ENCODE peak calls at places on chromosomes 4 and X, in seven cellular contexts. R, Q, K, J, W, D and M are unnamed samples. For H3K36me3, the result is how much of the 10 kb centered on the place peaks cover.

GRCh38 chrX:151753313-151754041 is 18.9 kb downstream of the CNGA2 start:
- DNase-seq in R (peak), Q (peak), K (peak), J (peak), W (peak), D (no peak), M (peak)

GRCh38 chr4:107666134-107666533 is 53.9 kb downstream of the PAPSS1 start:
- DNase-seq in R (peak), Q (peak), K (no peak), J (no peak), W (no peak), D (peak), M (no peak)

GRCh38 chr4:152935138-152935537 is 985 bp upstream of the FHDC1 start:
- DNase-seq in R (peak), Q (no peak), K (no peak), J (no peak), W (no peak), D (no peak), M (peak)

GRCh38 chr4:128601992-128602695 is 207.4 kb upstream of the JADE1 start:
- DNase-seq in R (no peak), Q (no peak), K (peak), J (no peak), W (no peak), D (no peak), M (no peak)

GRCh38 chr4:158051401-158052235 is 121.2 kb downstream of the GASK1B start:
- DNase-seq in R (no peak), Q (no peak), K (no peak), J (peak), W (no peak), D (no peak), M (no peak)

GRCh38 chrX:151151668-151152267 is 24.6 kb upstream of the GPR50 start:
- DNase-seq in R (peak), Q (peak), K (no peak), J (no peak), W (peak), D (peak), M (peak)

GRCh38 chr4:25925486-25926201 is 11.6 kb downstream of the SMIM20 start:
- DNase-seq in R (peak), Q (peak), K (no peak), J (no peak), W (peak), D (peak), M (peak)

GRCh38 chrX:109707322-109707721 is 25.7 kb downstream of the ACSL4 start:
- DNase-seq in R (no peak), Q (no peak), K (no peak), J (no peak), W (no peak), D (no peak), M (no peak)

GRCh38 chr4:74618659-74619058 is 173.7 kb downstream of the AREG start:
- DNase-seq in R (no peak), Q (no peak), K (no peak), J (no peak), W (no peak), D (no peak), M (no peak)

GRCh38 chr4:82450966-82451755 is 20.8 kb downstream of the ENOPH1 start:
- DNase-seq in R (no peak), Q (peak), K (no peak), J (no peak), W (no peak), D (no peak), M (no peak)

GRCh38 chrX:17968367-17968766 is 107.3 kb upstream of the RAI2 start:
- DNase-seq in R (peak), Q (no peak), K (no peak), J (no peak), W (no peak), D (no peak), M (no peak)

GRCh38 chrX:54357414-54358377 is at the start of gene WNK3:
- DNase-seq in R (peak), Q (peak), K (peak), J (peak), W (peak), D (no peak), M (peak)

GRCh38 chr4:126604273-126604867 is 1028.4 kb upstream of the INTU start:
- DNase-seq in R (peak), Q (peak), K (no peak), J (no peak), W (peak), D (peak), M (no peak)

GRCh38 chrX:19578956-19579355 is 63.6 kb upstream of the MAP3K15 start:
- DNase-seq in R (no peak), Q (no peak), K (no peak), J (no peak), W (no peak), D (no peak), M (no peak)

GRCh38 chr4:76950052-76950845 is 697 bp downstream of the SEPTIN11 start:
- DNase-seq in R (peak), Q (peak), K (no peak), J (peak), W (peak), D (peak), M (peak)

GRCh38 chr4:146398404-146398803 is 123.3 kb downstream of the SLC10A7 start:
- DNase-seq in R (no peak), Q (no peak), K (no peak), J (no peak), W (no peak), D (no peak), M (no peak)

GRCh38 chr4:60522265-60522664 is 677.9 kb upstream of the ADGRL3 start:
- DNase-seq in R (no peak), Q (no peak), K (no peak), J (no peak), W (no peak), D (no peak), M (no peak)

GRCh38 chrX:2596050-2596449 is 95.0 kb upstream of the CD99 start:
- DNase-seq in R (no peak), Q (no peak), K (no peak), J (no peak), W (no peak), D (no peak), M (no peak)

GRCh38 chr4:10104211-10104990 is 12.2 kb downstream of the WDR1 start:
- DNase-seq in R (peak), Q (no peak), K (no peak), J (no peak), W (no peak), D (no peak), M (no peak)

GRCh38 chr4:38647096-38647819 is 16.7 kb upstream of the KLF3 start:
- DNase-seq in R (no peak), Q (no peak), K (no peak), J (no peak), W (no peak), D (no peak), M (no peak)

GRCh38 chrX:118632862-118633261 is 94.5 kb upstream of the IL13RA1 start:
- DNase-seq in R (no peak), Q (no peak), K (no peak), J (no peak), W (no peak), D (no peak), M (no peak)

GRCh38 chrX:133215747-133216146 is 2.4 kb downstream of the TFDP3 start:
- DNase-seq in R (peak), Q (peak), K (no peak), J (no peak), W (peak), D (peak), M (peak)

GRCh38 chr4:179415842-179416223 is 1973.6 kb upstream of the AGA start:
- DNase-seq in R (no peak), Q (no peak), K (no peak), J (no peak), W (no peak), D (no peak), M (no peak)

GRCh38 chr4:825063-825968 is 613 bp downstream of the CPLX1 start:
- DNase-seq in R (peak), Q (no peak), K (no peak), J (no peak), W (peak), D (no peak), M (peak)

GRCh38 chr4:827209-828081 is 1.5 kb upstream of the CPLX1 start:
- DNase-seq in R (no peak), Q (no peak), K (no peak), J (no peak), W (peak), D (no peak), M (peak)

GRCh38 chr4:825969-826330 is at the start of gene CPLX1:
- DNase-seq in R (peak), Q (peak), K (no peak), J (no peak), W (peak), D (peak), M (peak)

GRCh38 chr4:824461-825062 is 1.4 kb downstream of the CPLX1 start:
- DNase-seq in R (peak), Q (peak), K (no peak), J (no peak), W (peak), D (no peak), M (peak)

GRCh38 chr4:826508-827208 is 729 bp upstream of the CPLX1 start:
- DNase-seq in R (peak), Q (peak), K (no peak), J (no peak), W (peak), D (no peak), M (peak)
- H3K4me3 ChIP-seq in R (peak), Q (no peak), K (peak), J (no peak), W (peak), D (no peak), M (peak)

GRCh38 chr4:15601862-15602261 is 53.3 kb downstream of the FBXL5 start:
- DNase-seq in R (no peak), Q (no peak), K (no peak), J (no peak), W (no peak), D (no peak), M (no peak)
- H3K36me3 ChIP-seq in R (under half), Q (half or more), K (under half), J (under half), W (under half), D (under half), M (under half)

GRCh38 chr4:112517067-112517588 is 1.1 kb upstream of the NEUROG2 start:
- DNase-seq in R (peak), Q (peak), K (no peak), J (no peak), W (no peak), D (peak), M (peak)
- H3K4me3 ChIP-seq in R (peak), Q (peak), K (no peak), J (no peak), W (peak), D (peak), M (no peak)

GRCh38 chr4:87979810-87980209 is 4.3 kb downstream of the SPP1 start:
- DNase-seq in R (no peak), Q (no peak), K (no peak), J (no peak), W (no peak), D (no peak), M (no peak)
- H3K36me3 ChIP-seq in R (under half), Q (under half), K (under half), J (under half), W (under half), D (under half), M (under half)

DNA sequence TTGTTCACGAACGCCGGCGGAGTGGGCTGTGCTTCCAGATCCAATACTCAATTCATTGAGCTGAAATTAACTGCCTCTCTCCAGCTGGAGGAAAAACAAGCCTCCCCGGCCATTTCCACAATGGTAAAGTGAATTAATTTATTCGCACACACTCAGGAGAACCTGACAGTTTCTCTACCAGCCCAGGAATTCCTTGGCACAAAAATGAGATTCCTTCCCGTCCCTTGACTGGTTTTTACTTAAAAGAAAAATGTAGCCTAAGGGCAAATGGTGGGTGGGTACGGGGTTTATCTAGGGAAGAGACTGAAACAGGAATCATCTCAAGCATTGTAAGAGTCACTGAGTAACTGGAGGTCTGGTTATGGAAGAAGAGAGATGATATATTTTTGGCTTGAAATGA is 102.7 kb downstream of the VCX3A start:
- DNase-seq in R (no peak), Q (no peak), K (no peak), J (no peak), W (no peak), D (no peak), M (no peak)
- H3K4me3 ChIP-seq in R (no peak), Q (no peak), K (no peak), J (no peak), W (no peak), D (no peak), M (no peak)

GRCh38 chr4:75953509-75953908 is 12.7 kb upstream of the NAAA start:
- DNase-seq in R (no peak), Q (no peak), K (no peak), J (no peak), W (no peak), D (no peak), M (no peak)

GRCh38 chr4:75950416-75950815 is 9.6 kb upstream of the NAAA start:
- DNase-seq in R (no peak), Q (no peak), K (no peak), J (no peak), W (no peak), D (no peak), M (no peak)

GRCh38 chr4:75948822-75949444 is 8.1 kb upstream of the NAAA start:
- DNase-seq in R (no peak), Q (no peak), K (no peak), J (no peak), W (no peak), D (peak), M (no peak)
- H3K36me3 ChIP-seq in R (under half), Q (half or more), K (half or more), J (under half), W (half or more), D (half or more), M (under half)

GRCh38 chrX:33726281-33727160 is 405.6 kb downstream of the FAM47A start:
- DNase-seq in R (peak), Q (no peak), K (no peak), J (peak), W (no peak), D (no peak), M (peak)

GRCh38 chrX:33721927-33722326 is 410.2 kb downstream of the FAM47A start:
- DNase-seq in R (no peak), Q (no peak), K (no peak), J (no peak), W (no peak), D (no peak), M (no peak)

GRCh38 chrX:33725556-33726232 is 406.4 kb downstream of the FAM47A start:
- DNase-seq in R (peak), Q (no peak), K (no peak), J (peak), W (no peak), D (no peak), M (peak)
- H3K4me3 ChIP-seq in R (peak), Q (peak), K (no peak), J (peak), W (no peak), D (no peak), M (peak)

GRCh38 chr4:184620208-184620867 is 28.9 kb downstream of the CASP3 start:
- DNase-seq in R (no peak), Q (no peak), K (no peak), J (no peak), W (no peak), D (no peak), M (no peak)

GRCh38 chr4:184621518-184621917 is 27.7 kb downstream of the CASP3 start:
- DNase-seq in R (no peak), Q (no peak), K (no peak), J (no peak), W (no peak), D (no peak), M (no peak)

GRCh38 chr4:184628103-184628502 is 21.1 kb downstream of the CASP3 start:
- DNase-seq in R (no peak), Q (no peak), K (no peak), J (no peak), W (no peak), D (no peak), M (no peak)

GRCh38 chr4:184624972-184625554 is 24.2 kb downstream of the CASP3 start:
- DNase-seq in R (no peak), Q (no peak), K (no peak), J (no peak), W (no peak), D (no peak), M (no peak)
- H3K36me3 ChIP-seq in R (under half), Q (under half), K (under half), J (under half), W (under half), D (under half), M (under half)